ENCODE peak calls at places on chromosomes 11 and 22, in six cellular contexts. X is RWPE1, F is ACHN, B is brain microvascular endothelial cell, A is coronary artery, O is amniotic stem cell. E is an unnamed sample.

GRCh38 chr11:45097721-45098493 is 48.5 kb upstream of the PRDM11 start:
- DNase-seq in X (peak), F (peak), B (peak), A (no peak), O (no peak), E (no peak)

GRCh38 chr11:3929232-3929631 is 73.8 kb downstream of the STIM1 start:
- DNase-seq in X (no peak), F (no peak), B (no peak), A (no peak), O (no peak), E (no peak)

GRCh38 chr22:27801616-27802388 is at the start of gene MN1:
- DNase-seq in X (peak), F (peak), B (no peak), A (no peak), O (no peak), E (no peak)

GRCh38 chr11:68211546-68211945 is 1.6 kb downstream of the KMT5B start:
- DNase-seq in X (peak), F (no peak), B (no peak), A (no peak), O (no peak), E (no peak)

GRCh38 chr11:69398529-69399492 is 82.7 kb upstream of the LINC01488 start:
- DNase-seq in X (peak), F (no peak), B (peak), A (no peak), O (no peak), E (no peak)

GRCh38 chr11:71977743-71978418 is 20.8 kb upstream of the IL18BP start:
- DNase-seq in X (peak), F (peak), B (peak), A (no peak), O (no peak), E (peak)

GRCh38 chr22:29030618-29031235 is 30.9 kb downstream of the C22orf31 start:
- DNase-seq in X (peak), F (peak), B (peak), A (no peak), O (no peak), E (no peak)

GRCh38 chr11:79196950-79197349 is 243.9 kb downstream of the TENM4 start:
- DNase-seq in X (peak), F (no peak), B (no peak), A (no peak), O (no peak), E (no peak)

GRCh38 chr11:78239781-78240180 is 51.1 kb downstream of the USP35 start:
- DNase-seq in X (no peak), F (no peak), B (no peak), A (no peak), O (no peak), E (no peak)

GRCh38 chr11:65454311-65454695 is 31.7 kb downstream of the NEAT1 start:
- DNase-seq in X (no peak), F (peak), B (peak), A (peak), O (no peak), E (no peak)

GRCh38 chr11:65424200-65425104 is 1.9 kb downstream of the NEAT1 start:
- DNase-seq in X (no peak), F (peak), B (peak), A (peak), O (no peak), E (peak)

GRCh38 chr11:76703707-76704106 is 33.2 kb upstream of the LRRC32 start:
- DNase-seq in X (no peak), F (no peak), B (no peak), A (no peak), O (no peak), E (no peak)

GRCh38 chr22:37973271-37974170 is 10.8 kb downstream of the SOX10 start:
- DNase-seq in X (no peak), F (no peak), B (no peak), A (no peak), O (no peak), E (no peak)

GRCh38 chr11:32792111-32792947 is 2.1 kb downstream of the CCDC73 start:
- DNase-seq in X (no peak), F (peak), B (no peak), A (no peak), O (no peak), E (no peak)

GRCh38 chr11:14642873-14643696 is 519 bp upstream of the PDE3B start:
- DNase-seq in X (no peak), F (no peak), B (no peak), A (peak), O (no peak), E (no peak)